ENCODE peak calls at places on chromosomes 13 and 19, in four cellular contexts. P is nephron progenitor cell, U is AG09309, H is type B pancreatic cell. Y is an unnamed sample.

GRCh38 chr19:17952041-17952976 is 14.6 kb upstream of the KCNN1 start:
- DNase-seq in U (no peak), H (no peak), P (peak; percentile 66), Y (no peak)

GRCh38 chr19:14078406-14078805 is 5.8 kb downstream of the MISP3 start:
- DNase-seq in P (no peak), H (no peak), U (no peak), Y (no peak)

GRCh38 chr13:87094646-87095045 is 576.5 kb upstream of the SLITRK5 start:
- DNase-seq in P (no peak), H (no peak), U (no peak), Y (no peak)

GRCh38 chr19:47643281-47643680 is 34.3 kb downstream of the BICRA start:
- DNase-seq in H (no peak), P (no peak), U (no peak), Y (no peak)

GRCh38 chr19:34429553-34429952 is 1.4 kb downstream of the UBA2 start:
- DNase-seq in P (no peak), U (no peak), H (no peak), Y (no peak)

GRCh38 chr13:49185264-49185663 is 34.9 kb upstream of the MLNR start:
- DNase-seq in H (no peak), U (no peak), P (no peak), Y (no peak)

GRCh38 chr19:38715540-38715939 is 28.7 kb downstream of the CAPN12 start:
- DNase-seq in P (no peak), U (no peak), H (no peak), Y (no peak)

GRCh38 chr13:42102961-42103688 is 54.7 kb downstream of the DGKH start:
- DNase-seq in H (no peak), P (no peak), U (no peak), Y (no peak)

GRCh38 chr13:98484289-98485219 is 92.4 kb downstream of the STK24 start:
- DNase-seq in H (no peak), P (peak; percentile 78), U (peak; percentile 90), Y (peak; percentile 38)

GRCh38 chr19:39111593-39112199 is 13.9 kb upstream of the PAK4 start:
- DNase-seq in H (no peak), P (no peak), U (no peak), Y (no peak)

GRCh38 chr19:45364696-45365095 is 5.7 kb downstream of the ERCC2 start:
- DNase-seq in P (no peak), H (no peak), U (no peak), Y (no peak)

GRCh38 chr13:27079421-27079958 is 92.1 kb downstream of the USP12 start:
- DNase-seq in H (no peak), P (no peak), U (peak; percentile 86), Y (no peak)

GRCh38 chr13:95530178-95530577 is 22.3 kb upstream of the CLDN10 start:
- DNase-seq in H (no peak), P (no peak), U (peak; percentile 20), Y (no peak)

GRCh38 chr19:29405728-29405995 is 120.1 kb upstream of the VSTM2B start:
- DNase-seq in U (no peak), H (no peak), P (no peak), Y (no peak)

GRCh38 chr13:97257800-97258799 is 36.0 kb downstream of the MBNL2 start:
- DNase-seq in U (peak; percentile 78), P (no peak), H (no peak), Y (peak; percentile 56)

GRCh38 chr13:36108342-36108741 is 22.8 kb downstream of the DCLK1 start:
- DNase-seq in P (no peak), U (no peak), H (no peak), Y (no peak)

GRCh38 chr13:51764184-51765141 is 39.5 kb downstream of the DHRS12 start:
- DNase-seq in U (peak; percentile 28), H (no peak), P (no peak), Y (no peak)

GRCh38 chr13:41122838-41123237 is 9.8 kb downstream of the KBTBD6 start:
- DNase-seq in H (no peak), P (no peak), U (no peak), Y (no peak)

GRCh38 chr13:21663197-21663596 is 7.7 kb upstream of the FGF9 start:
- DNase-seq in U (no peak), H (no peak), P (no peak), Y (no peak)

GRCh38 chr19:14971474-14971873 is 8.2 kb downstream of the SLC1A6 start:
- DNase-seq in H (no peak), U (no peak), P (no peak), Y (no peak)

GRCh38 chr19:6733338-6734095 is 3.9 kb downstream of the GPR108 start:
- DNase-seq in P (no peak), U (no peak), H (no peak), Y (no peak)

GRCh38 chr13:50518791-50519201 is 324.7 kb downstream of the DLEU7 start:
- DNase-seq in U (no peak), P (no peak), H (no peak), Y (no peak)

GRCh38 chr13:111049791-111050538 is 65.1 kb upstream of the ARHGEF7 start:
- DNase-seq in U (no peak), H (no peak), P (no peak), Y (no peak)
- TF ChIP-seq CTCF in U (peak; percentile 58), H (peak; percentile 64), P (peak; percentile 25), Y (no peak)

GRCh38 chr19:1239420-1239795 is 1.6 kb upstream of the CBARP start:
- DNase-seq in P (no peak), U (no peak), H (no peak), Y (no peak)

GRCh38 chr19:1239796-1240737 is 1.5 kb upstream of the ATP5F1D start:
- DNase-seq in H (peak; percentile 96), U (no peak), P (peak; percentile 96), Y (peak; percentile 95)

GRCh38 chr19:1243768-1244692 is 2.5 kb downstream of the ATP5F1D start:
- DNase-seq in P (peak; percentile 89), H (no peak), U (no peak), Y (peak; percentile 90)

GRCh38 chr19:1240925-1241324 is 626 bp upstream of the ATP5F1D start:
- DNase-seq in P (no peak), U (no peak), H (no peak), Y (no peak)

DNA sequence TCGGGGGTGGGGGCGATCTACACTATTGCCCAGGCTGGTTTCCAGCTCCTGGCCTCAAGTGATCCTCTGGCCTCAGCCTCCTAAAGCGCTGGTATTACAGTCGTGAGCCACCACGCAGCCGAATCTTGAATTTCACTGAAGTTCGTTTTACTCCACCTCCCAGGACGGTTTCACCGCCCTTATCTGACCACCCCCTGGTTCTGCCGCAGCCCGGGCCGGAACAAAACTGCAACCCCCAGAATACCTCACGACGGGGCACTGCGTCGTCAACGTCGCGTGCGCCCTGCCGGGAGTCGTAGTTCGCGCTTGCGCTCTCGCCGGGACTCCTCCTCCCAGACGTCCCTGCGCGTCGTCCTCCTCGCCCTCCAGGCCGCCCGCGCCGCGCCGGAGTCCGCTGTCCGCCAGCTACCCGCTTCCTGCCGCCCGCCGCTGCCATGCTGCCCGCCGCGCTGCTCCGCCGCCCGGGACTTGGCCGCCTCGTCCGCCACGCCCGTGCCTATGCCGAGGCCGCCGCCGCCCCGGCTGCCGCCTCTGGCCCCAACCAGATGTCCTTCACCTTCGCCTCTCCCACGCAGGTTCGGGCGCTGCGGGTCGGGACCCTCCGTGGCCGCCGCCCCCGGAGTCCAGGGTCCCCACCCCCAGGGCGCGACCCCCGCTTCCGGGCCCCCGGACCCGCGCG is at the start of gene ATP5F1D:
- DNase-seq in H (peak; percentile 92), U (peak; percentile 73), P (peak; percentile 90), Y (peak; percentile 84)
- TF ChIP-seq CTCF in H (no peak), U (no peak), P (no peak), Y (no peak)

DNA sequence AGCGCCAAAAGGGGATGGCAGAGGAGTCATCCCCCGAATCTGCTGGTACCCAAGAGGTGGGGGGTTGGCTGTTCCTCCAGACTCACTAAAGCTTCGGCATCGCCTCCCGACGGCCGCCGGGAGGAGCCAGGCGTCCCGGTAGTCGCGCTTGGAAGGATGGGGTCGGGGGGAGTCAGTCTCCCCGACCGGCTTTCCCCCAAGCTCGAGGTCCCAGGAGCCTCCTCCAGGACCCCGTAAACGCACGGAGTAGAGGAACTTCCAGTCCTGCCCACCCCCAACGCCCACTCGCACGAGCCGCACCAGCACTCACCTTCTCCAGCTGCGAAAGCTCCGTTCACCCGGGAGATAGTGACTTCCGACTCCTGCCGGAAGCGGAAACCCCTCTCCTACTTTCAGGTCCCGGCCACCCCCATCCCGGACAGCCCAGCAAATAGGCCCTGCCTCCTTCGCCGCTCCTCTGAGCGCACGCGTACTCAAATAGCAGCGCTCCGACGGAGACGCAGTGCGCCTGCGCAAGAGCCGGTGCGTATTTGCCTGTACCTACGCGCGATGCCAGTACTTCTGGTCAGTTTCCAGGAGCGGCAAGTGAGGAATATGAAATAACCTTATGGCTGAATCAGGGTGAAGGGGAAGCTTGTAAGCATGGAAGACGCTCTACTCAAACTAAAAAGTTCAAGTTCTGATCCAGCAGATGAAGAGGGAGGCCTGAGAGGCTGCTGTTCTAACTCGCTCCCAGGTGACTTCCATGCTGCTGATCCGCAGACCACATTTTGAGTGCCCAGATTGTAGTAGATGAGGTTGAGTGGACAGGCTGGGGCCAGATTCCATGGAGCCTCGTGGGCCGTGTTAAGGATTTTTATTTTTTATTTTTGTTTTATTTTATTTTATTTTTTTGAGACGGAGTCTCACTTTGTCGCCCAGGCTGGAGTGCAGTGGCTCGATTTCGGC is at the start of gene ELOF1:
- DNase-seq in P (peak; percentile 97), U (peak; percentile 88), H (peak; percentile 97), Y (peak; percentile 93)
- TF ChIP-seq CTCF in P (no peak), U (peak; percentile 31), H (peak; percentile 32), Y (no peak)

GRCh38 chr19:10001899-10002298 is 8.4 kb downstream of the COL5A3 start:
- DNase-seq in U (no peak), P (peak; percentile 25), H (no peak), Y (peak; percentile 23)
- TF ChIP-seq CTCF in U (peak; percentile 76), P (no peak), H (peak; percentile 52), Y (peak; percentile 11)

GRCh38 chr19:41615207-41615606 is 11.7 kb downstream of the CEACAM4 start:
- DNase-seq in U (no peak), P (no peak), H (no peak), Y (no peak)
- TF ChIP-seq CTCF in U (no peak), P (no peak), H (no peak), Y (no peak)

GRCh38 chr19:33214621-33215020 is 11.0 kb downstream of the SLC7A10 start:
- DNase-seq in U (no peak), P (peak; percentile 41), H (no peak), Y (no peak)
- TF ChIP-seq CTCF in U (peak; percentile 39), P (peak; percentile 22), H (peak; percentile 54), Y (no peak)

GRCh38 chr13:71290963-71291937 is 575.8 kb downstream of the DACH1 start:
- DNase-seq in U (no peak), P (no peak), H (no peak), Y (no peak)

GRCh38 chr13:71285700-71286099 is 581.3 kb downstream of the DACH1 start:
- DNase-seq in H (no peak), U (no peak), P (no peak), Y (no peak)
- TF ChIP-seq CTCF in H (peak; percentile 32), U (no peak), P (no peak), Y (no peak)